ENCODE peak calls at places on chromosomes 5 and 9, in nine cellular contexts. X, R, W, M, Q, Z, L, E and C are unnamed samples.

GRCh38 chr5:56490971-56491468 is 257.9 kb upstream of the ANKRD55 start:
- DNase-seq in X (no peak), R (no peak), W (peak; percentile 87), M (no peak), Q (no peak), Z (no peak), L (no peak), E (no peak), C (peak; percentile 86)

GRCh38 chr9:71703172-71703872 is 65.0 kb downstream of the CEMIP2 start:
- DNase-seq in X (no peak), R (no peak), W (peak; percentile 61), M (no peak), Q (no peak), Z (no peak), L (no peak), E (no peak), C (no peak)

GRCh38 chr5:165502893-165503696 is 1997.7 kb downstream of the MAT2B start:
- DNase-seq in X (no peak), R (no peak), W (no peak), M (no peak), Q (no peak), Z (no peak), L (no peak), E (no peak), C (no peak)

GRCh38 chr5:134095293-134095692 is 19.2 kb upstream of the TCF7 start:
- DNase-seq in X (no peak), R (no peak), W (no peak), M (no peak), Q (peak; percentile 12), Z (no peak), L (no peak), E (no peak), C (no peak)

GRCh38 chr5:53463909-53464621 is 16.4 kb upstream of the FST start:
- DNase-seq in X (no peak), R (no peak), W (no peak), M (no peak), Q (no peak), Z (no peak), L (no peak), E (no peak), C (no peak)

GRCh38 chr9:91162784-91163440 is 198.8 kb downstream of the AUH start:
- DNase-seq in X (no peak), R (no peak), W (peak; percentile 31), M (no peak), Q (no peak), Z (no peak), L (no peak), E (no peak), C (no peak)

GRCh38 chr9:68844623-68845612 is 139.9 kb downstream of the PIP5K1B start:
- DNase-seq in X (peak; percentile 85), R (peak; percentile 2), W (no peak), M (peak; percentile 64), Q (no peak), Z (no peak), L (no peak), E (peak; percentile 10), C (no peak)

GRCh38 chr9:70031141-70031545 is 12.5 kb upstream of the MAMDC2 start:
- DNase-seq in X (no peak), R (no peak), W (no peak), M (no peak), Q (no peak), Z (no peak), L (no peak), E (no peak), C (no peak)

GRCh38 chr9:95729669-95730368 is 145.7 kb upstream of the ERCC6L2 start:
- DNase-seq in X (no peak), R (no peak), W (no peak), M (no peak), Q (no peak), Z (no peak), L (no peak), E (no peak), C (no peak)

GRCh38 chr5:107704686-107705389 is 34.1 kb upstream of the EFNA5 start:
- DNase-seq in X (no peak), R (no peak), W (no peak), M (no peak), Q (no peak), Z (no peak), L (no peak), E (no peak), C (no peak)

GRCh38 chr9:128070874-128071273 is 2.8 kb downstream of the SLC25A25 start:
- DNase-seq in X (no peak), R (no peak), W (no peak), M (no peak), Q (no peak), Z (no peak), L (no peak), E (no peak), C (no peak)
- H3K4me1 ChIP-seq in X (peaks cover 25% of the 10 kb centered on the region), R (peaks cover 19% of the 10 kb centered on the region), W (peaks cover 18% of the 10 kb centered on the region), M (peaks cover 16% of the 10 kb centered on the region), Q (peaks cover 43% of the 10 kb centered on the region), Z (peaks cover 71% of the 10 kb centered on the region), L (peaks cover 55% of the 10 kb centered on the region), E (peaks cover 51% of the 10 kb centered on the region), C (peaks cover 25% of the 10 kb centered on the region)

GRCh38 chr5:151063590-151063989 is 17.2 kb downstream of the TNIP1 start:
- DNase-seq in X (no peak), R (no peak), W (no peak), M (no peak), Q (no peak), Z (no peak), L (no peak), E (no peak), C (no peak)

GRCh38 chr5:151066920-151067319 is 13.9 kb downstream of the TNIP1 start:
- DNase-seq in X (no peak), R (no peak), W (no peak), M (no peak), Q (no peak), Z (no peak), L (no peak), E (no peak), C (no peak)

GRCh38 chr5:151065609-151066008 is 15.2 kb downstream of the TNIP1 start:
- DNase-seq in X (no peak), R (no peak), W (no peak), M (no peak), Q (no peak), Z (no peak), L (no peak), E (no peak), C (no peak)

GRCh38 chr5:151063136-151063544 is 17.7 kb downstream of the TNIP1 start:
- DNase-seq in X (no peak), R (no peak), W (no peak), M (no peak), Q (no peak), Z (no peak), L (no peak), E (no peak), C (no peak)

DNA sequence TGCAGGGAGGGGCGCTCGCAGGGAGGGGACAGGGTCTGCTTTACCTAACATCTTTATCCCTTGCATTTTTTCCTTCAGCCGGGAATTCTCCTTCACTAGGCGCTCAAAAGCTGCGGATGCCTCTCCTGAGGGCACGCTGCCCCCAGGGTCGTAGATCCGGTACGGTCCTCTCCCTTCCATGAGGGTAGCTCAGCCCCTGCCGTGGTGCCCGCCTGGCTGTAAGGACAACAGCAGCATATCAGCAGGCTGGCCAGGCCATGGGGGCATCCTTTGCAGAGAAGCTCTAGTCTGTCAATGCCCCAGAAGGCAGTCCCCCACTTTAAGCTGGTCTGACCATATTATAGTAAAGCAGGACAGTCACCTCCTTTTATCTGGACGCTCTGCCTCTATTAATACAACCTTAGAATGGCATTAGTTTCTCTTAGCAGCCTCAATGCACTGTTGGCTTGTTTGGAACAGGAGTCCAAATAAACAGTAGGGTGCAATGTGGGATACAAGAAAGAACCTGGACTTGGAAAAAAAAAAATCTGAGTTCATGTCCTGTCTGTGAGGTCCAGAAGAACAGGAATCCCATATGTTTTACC is 15.8 kb downstream of the TNIP1 start:
- DNase-seq in X (no peak), R (no peak), W (no peak), M (no peak), Q (no peak), Z (no peak), L (no peak), E (no peak), C (no peak)
- H3K4me1 ChIP-seq in X (no peaks in the 10 kb centered on the region), R (no peaks in the 10 kb centered on the region), W (no peaks in the 10 kb centered on the region), M (peaks cover 55% of the 10 kb centered on the region), Q (peaks cover 96% of the 10 kb centered on the region), Z (peaks cover 84% of the 10 kb centered on the region), L (peaks cover 49% of the 10 kb centered on the region), E (peaks cover 48% of the 10 kb centered on the region), C (no peaks in the 10 kb centered on the region)

GRCh38 chr9:127449332-127449966 is 1.8 kb downstream of the RPL12 start:
- DNase-seq in X (no peak), R (no peak), W (no peak), M (no peak), Q (no peak), Z (no peak), L (no peak), E (no peak), C (no peak)

GRCh38 chr9:127450831-127451680 is at the start of the genes LRSAM1 and RPL12:
- DNase-seq in X (peak; percentile 98), R (no peak), W (peak; percentile 95), M (peak; percentile 97), Q (peak; percentile 99), Z (peak; percentile 99), L (peak; percentile 81), E (peak; percentile 97), C (peak; percentile 96)

GRCh38 chr9:127450170-127450830 is 906 bp downstream of the RPL12 start:
- DNase-seq in X (no peak), R (no peak), W (no peak), M (no peak), Q (no peak), Z (no peak), L (no peak), E (peak; percentile 17), C (no peak)

GRCh38 chr9:127452481-127453092 is 1.3 kb downstream of the LRSAM1 start:
- DNase-seq in X (no peak), R (no peak), W (peak; percentile 44), M (peak; percentile 47), Q (peak; percentile 65), Z (peak; percentile 94), L (no peak), E (no peak), C (peak; percentile 52)

DNA sequence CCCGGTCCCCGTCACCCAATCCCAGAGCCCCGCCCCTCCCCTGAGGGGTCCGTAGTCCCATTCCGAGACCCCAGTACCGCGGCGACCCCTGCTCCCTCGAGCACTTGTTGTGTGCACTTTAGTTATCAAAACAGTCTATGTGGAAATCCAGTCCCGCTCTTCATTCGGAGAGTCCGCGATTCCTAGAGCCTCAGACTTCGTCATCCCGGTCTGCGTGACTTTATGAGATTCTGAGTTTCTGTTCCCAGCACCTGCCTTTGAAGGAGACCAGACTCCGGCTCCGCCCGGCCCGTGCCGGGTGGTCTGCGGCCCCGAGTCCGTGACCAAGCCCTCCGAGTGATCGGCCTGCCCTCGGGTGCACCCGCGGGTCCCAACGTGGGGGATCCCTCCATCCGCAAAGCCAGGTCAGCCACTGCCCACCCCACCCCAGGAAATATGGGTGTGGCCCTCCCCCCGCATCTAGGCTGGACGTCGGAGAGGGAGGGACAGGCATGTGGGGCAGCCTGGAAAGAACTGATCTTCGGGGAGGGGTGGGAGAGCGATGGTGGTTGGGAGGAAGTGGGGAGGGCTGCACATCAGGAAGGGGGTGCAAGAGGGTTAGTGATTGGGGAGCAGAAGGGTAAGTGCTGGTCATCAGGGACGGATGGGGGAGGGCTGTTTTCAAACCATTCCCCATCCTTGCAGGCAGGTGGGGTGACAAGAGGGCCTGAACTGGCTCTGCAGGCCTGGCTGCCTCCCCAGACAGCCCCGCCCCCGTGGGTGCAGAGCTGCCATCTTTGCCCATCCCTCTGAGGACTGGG is 571 bp downstream of the LRSAM1 start:
- DNase-seq in X (peak; percentile 70), R (no peak), W (peak; percentile 58), M (peak; percentile 57), Q (peak; percentile 71), Z (peak; percentile 83), L (no peak), E (peak; percentile 24), C (peak; percentile 46)
- H3K4me1 ChIP-seq in X (peaks cover 17% of the 10 kb centered on the region), R (peaks cover 20% of the 10 kb centered on the region), W (no peaks in the 10 kb centered on the region), M (peaks cover 16% of the 10 kb centered on the region), Q (peaks cover 43% of the 10 kb centered on the region), Z (peaks cover 72% of the 10 kb centered on the region), L (peaks cover 15% of the 10 kb centered on the region), E (peaks cover 30% of the 10 kb centered on the region), C (peaks cover 16% of the 10 kb centered on the region)

GRCh38 chr9:137276757-137277328 is 683 bp upstream of the TOR4A start:
- DNase-seq in X (peak; percentile 79), R (no peak), W (no peak), M (peak; percentile 88), Q (peak; percentile 85), Z (peak; percentile 91), L (no peak), E (no peak), C (no peak)
- H3K4me1 ChIP-seq in X (peaks cover 12% of the 10 kb centered on the region), R (peaks cover 13% of the 10 kb centered on the region), W (peaks cover 5% of the 10 kb centered on the region), M (peaks cover 5% of the 10 kb centered on the region), Q (peaks cover 30% of the 10 kb centered on the region), Z (peaks cover 35% of the 10 kb centered on the region), L (peaks cover 51% of the 10 kb centered on the region), E (peaks cover 15% of the 10 kb centered on the region), C (peaks cover 13% of the 10 kb centered on the region)